ENCODE peak calls at places on chromosomes 4 and X, in four cellular contexts. Q is HepG2, X is WTC11, M is K562. L is an unnamed sample.

GRCh38 chrX:108168961-108169740 is 77.6 kb downstream of the ATG4A start:
- DNase-seq in Q (no peak), X (no peak), M (no peak), L (no peak)

GRCh38 chr4:46123872-46124755 is at the start of gene GABRG1:
- DNase-seq in Q (no peak), X (peak), M (no peak), L (no peak)

GRCh38 chr4:57875829-57876392 is 765.7 kb upstream of the IGFBP7 start:
- DNase-seq in Q (no peak), X (no peak), M (no peak), L (no peak)

GRCh38 chrX:85359051-85359450 is 20.4 kb downstream of the POF1B start:
- DNase-seq in Q (no peak), X (no peak), M (no peak), L (no peak)

GRCh38 chr4:17662694-17663093 is 48.3 kb downstream of the MED28 start:
- DNase-seq in Q (no peak), X (no peak), M (no peak), L (no peak)

GRCh38 chr4:53844133-53844532 is 220.3 kb downstream of the CHIC2 start:
- DNase-seq in Q (no peak), X (no peak), M (no peak), L (no peak)

GRCh38 chr4:169248645-169249044 is 22.1 kb downstream of the SH3RF1 start:
- DNase-seq in Q (no peak), X (no peak), M (no peak), L (no peak)

GRCh38 chr4:184104419-184105101 is 113.1 kb downstream of the ENPP6 start:
- DNase-seq in Q (peak), X (no peak), M (no peak), L (no peak)

GRCh38 chrX:107738272-107738671 is 37.3 kb downstream of the TSC22D3 start:
- DNase-seq in Q (no peak), X (no peak), M (no peak), L (no peak)

GRCh38 chr4:6422866-6423265 is 49.5 kb downstream of the PPP2R2C start:
- DNase-seq in Q (no peak), X (no peak), M (no peak), L (no peak)

GRCh38 chr4:147596976-147597375 is 20.2 kb upstream of the TMEM184C start:
- DNase-seq in Q (no peak), X (no peak), M (no peak), L (no peak)

GRCh38 chrX:1754077-1754476 is 139.2 kb downstream of the ASMT start:
- DNase-seq in Q (no peak), X (no peak), M (no peak), L (no peak)

GRCh38 chr4:48268956-48269860 is at the start of gene TEC:
- DNase-seq in Q (no peak), X (peak), M (peak), L (no peak)

GRCh38 chrX:16882702-16883486 is 12.7 kb upstream of the RBBP7 start:
- DNase-seq in Q (peak), X (peak), M (peak), L (peak)

GRCh38 chrX:47146936-47147859 is 2.2 kb downstream of the RBM10 start:
- DNase-seq in Q (no peak), X (no peak), M (no peak), L (no peak)

GRCh38 chr4:153159016-153159415 is 45.2 kb upstream of the TRIM2 start:
- DNase-seq in Q (no peak), X (no peak), M (no peak), L (no peak)

GRCh38 chr4:143713556-143714289 is 13.2 kb upstream of the FREM3 start:
- DNase-seq in Q (no peak), X (no peak), M (no peak), L (no peak)

GRCh38 chrX:55451990-55452824 is at the start of gene MAGEH1:
- DNase-seq in Q (peak), X (peak), M (peak), L (peak)

GRCh38 chr4:74543247-74543670 is 98.3 kb downstream of the AREG start:
- DNase-seq in Q (no peak), X (no peak), M (no peak), L (peak)

GRCh38 chrX:56572975-56573374 is 9.5 kb downstream of the UBQLN2 start:
- DNase-seq in Q (no peak), X (no peak), M (no peak), L (no peak)

GRCh38 chrX:120672389-120672788 is 42.5 kb upstream of the C1GALT1C1 start:
- DNase-seq in Q (peak), X (no peak), M (peak), L (no peak)

GRCh38 chr4:154743683-154744340 is at the start of gene LRAT:
- DNase-seq in Q (no peak), X (peak), M (peak), L (no peak)

GRCh38 chr4:38161208-38162113 is 201.3 kb downstream of the PTTG2 start:
- DNase-seq in Q (no peak), X (no peak), M (no peak), L (no peak)

GRCh38 chrX:22177950-22178349 is 94.8 kb upstream of the CBLL2 start:
- DNase-seq in Q (no peak), X (no peak), M (no peak), L (no peak)

GRCh38 chrX:13747836-13748235 is 13.3 kb downstream of the OFD1 start:
- DNase-seq in Q (peak), X (peak), M (peak), L (no peak)

GRCh38 chr4:173494013-173494970 is 35.7 kb downstream of the HAND2 start:
- DNase-seq in Q (peak), X (peak), M (peak), L (peak)

GRCh38 chr4:6052679-6053078 is 34.4 kb upstream of the C4orf50 start:
- DNase-seq in Q (no peak), X (no peak), M (peak), L (no peak)

GRCh38 chr4:3376266-3376665 is 65.5 kb upstream of the HGFAC start:
- DNase-seq in Q (no peak), X (no peak), M (no peak), L (no peak)

GRCh38 chr4:173477016-173477415 is 53.0 kb downstream of the HAND2 start:
- DNase-seq in Q (no peak), X (no peak), M (no peak), L (no peak)

GRCh38 chr4:40086421-40086820 is 29.8 kb downstream of the N4BP2 start:
- DNase-seq in Q (no peak), X (no peak), M (no peak), L (no peak)

GRCh38 chrX:78119521-78120227 is 15.6 kb downstream of the PGK1 start:
- DNase-seq in Q (no peak), X (no peak), M (no peak), L (no peak)

GRCh38 chr4:116101321-116101720 is 984.1 kb downstream of the TRAM1L1 start:
- DNase-seq in Q (no peak), X (no peak), M (no peak), L (no peak)

GRCh38 chr4:122156819-122157218 is 4.7 kb downstream of the BLTP1 start:
- DNase-seq in Q (no peak), X (no peak), M (no peak), L (no peak)

GRCh38 chr4:122151982-122152698 is at the start of gene BLTP1:
- DNase-seq in Q (peak), X (peak), M (peak), L (peak)

GRCh38 chr4:122150896-122151295 is 1.2 kb upstream of the BLTP1 start:
- DNase-seq in Q (no peak), X (no peak), M (no peak), L (no peak)

GRCh38 chr4:122152699-122153328 is 683 bp downstream of the BLTP1 start:
- DNase-seq in Q (peak), X (peak), M (peak), L (no peak)
- TF ChIP-seq CBFB in Q (no peak), X (no peak), M (no peak), L (no peak)

DNA sequence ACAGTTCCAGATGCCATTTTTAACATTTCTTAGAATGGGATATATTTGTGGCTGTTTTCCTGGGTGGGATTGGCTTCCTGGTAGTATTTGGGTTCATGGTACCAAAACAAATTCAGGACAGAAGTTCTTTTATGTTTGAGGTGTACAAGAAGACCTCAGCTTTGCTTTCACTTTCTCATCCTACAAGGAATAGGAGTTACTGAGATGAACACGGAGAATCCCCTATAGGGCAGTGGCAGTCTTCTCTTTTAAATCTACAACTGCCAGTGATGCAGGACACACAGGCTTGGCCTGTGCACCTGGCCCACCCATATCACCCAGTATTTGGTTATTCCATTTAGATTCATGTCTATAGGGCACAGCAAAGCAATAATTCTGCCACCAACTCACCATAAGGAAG is 35.2 kb downstream of the SLC10A7 start:
- DNase-seq in Q (no peak), X (no peak), M (no peak), L (peak)
- TF ChIP-seq CBFB in Q (no peak), X (no peak), M (no peak), L (no peak)

GRCh38 chrX:19886888-19887531 is 390 bp downstream of the SH3KBP1 start:
- DNase-seq in Q (no peak), X (peak), M (peak), L (no peak)
- TF ChIP-seq CBFB in Q (no peak), X (no peak), M (no peak), L (no peak)

GRCh38 chr4:112655270-112655669 is 18.3 kb downstream of the LARP7 start:
- DNase-seq in Q (no peak), X (no peak), M (no peak), L (no peak)
- TF ChIP-seq CBFB in Q (no peak), X (no peak), M (no peak), L (no peak)

GRCh38 chrX:112646651-112647050 is 33.1 kb downstream of the LHFPL1 start:
- DNase-seq in Q (no peak), X (no peak), M (no peak), L (no peak)

GRCh38 chrX:112642349-112642748 is 37.4 kb downstream of the LHFPL1 start:
- DNase-seq in Q (peak), X (peak), M (peak), L (no peak)

GRCh38 chrX:112643721-112644120 is 36.0 kb downstream of the LHFPL1 start:
- DNase-seq in Q (no peak), X (no peak), M (no peak), L (peak)

GRCh38 chrX:112644713-112645112 is 35.0 kb downstream of the LHFPL1 start:
- DNase-seq in Q (no peak), X (no peak), M (no peak), L (no peak)

GRCh38 chrX:112645774-112646173 is 34.0 kb downstream of the LHFPL1 start:
- DNase-seq in Q (no peak), X (no peak), M (no peak), L (no peak)
- TF ChIP-seq CBFB in Q (no peak), X (no peak), M (no peak), L (no peak)

GRCh38 chr4:24764305-24764704 is 31.1 kb upstream of the SOD3 start:
- DNase-seq in Q (no peak), X (no peak), M (no peak), L (no peak)
- TF ChIP-seq CBFB in Q (no peak), X (no peak), M (no peak), L (no peak)

L was measured in GM12878.